ENCODE peak calls at places on chromosome 2, in nine cellular contexts. D is fibroblast of pulmonary artery; Z is activated CD4-positive, alpha-beta T cell treated with anti-CD3 and anti-CD28 coated beads, Interleukin-2, amount 50 U/mL, for 24 hours; U is stimulated activated CD4-positive, alpha-beta T cell treated with anti-CD3 and anti-CD28 coated beads, TNF-alpha, amount 100 ng/mL, for 4 hours; V is amniotic stem cell; B is substantia nigra; H is stromal cell of bone marrow; R is cardiac fibroblast; O is retina. X is an unnamed sample.

GRCh38 chr2:64345998-64346397 is 108.0 kb upstream of the LGALSL start:
- DNase-seq in D (no peak), Z (no peak), U (no peak), V (no peak), B (no peak), H (no peak), R (no peak), O (no peak), X (no peak)

GRCh38 chr2:74334931-74335333 is 8.3 kb downstream of the SLC4A5 start:
- DNase-seq in D (peak), Z (peak), U (peak), V (peak), B (peak), H (peak), R (peak), O (peak), X (peak)

GRCh38 chr2:233486778-233487552 is 79.6 kb downstream of the USP40 start:
- DNase-seq in D (peak), Z (no peak), U (no peak), V (peak), B (no peak), H (peak), R (peak), O (no peak), X (no peak)

GRCh38 chr2:88180594-88181240 is 10.6 kb downstream of the THNSL2 start:
- DNase-seq in D (no peak), Z (no peak), U (no peak), V (no peak), B (no peak), H (peak), R (no peak), O (no peak), X (no peak)

GRCh38 chr2:35301349-35301748 is 1054.2 kb upstream of the CRIM1 start:
- DNase-seq in D (no peak), Z (no peak), U (no peak), V (no peak), B (no peak), H (no peak), R (no peak), O (no peak), X (no peak)

GRCh38 chr2:128625966-128626757 is 307.5 kb upstream of the HS6ST1 start:
- DNase-seq in D (no peak), Z (no peak), U (no peak), V (no peak), B (no peak), H (no peak), R (no peak), O (peak), X (peak)

GRCh38 chr2:160719116-160719515 is 225.5 kb upstream of the RBMS1 start:
- DNase-seq in D (no peak), Z (no peak), U (no peak), V (no peak), B (no peak), H (no peak), R (peak), O (no peak), X (no peak)

GRCh38 chr2:206424134-206424533 is 19.2 kb upstream of the ADAM23 start:
- DNase-seq in D (peak), Z (no peak), U (no peak), V (no peak), B (no peak), H (no peak), R (no peak), O (no peak), X (no peak)

GRCh38 chr2:200122683-200123082 is 167.3 kb downstream of the MAIP1 start:
- DNase-seq in D (no peak), Z (no peak), U (no peak), V (no peak), B (no peak), H (no peak), R (peak), O (no peak), X (no peak)